ENCODE peak calls at places on chromosomes 5 and 9, in four cellular contexts. T is amniotic stem cell, L is endothelial cell of umbilical vein, Q is left ventricle myocardium superior. P is an unnamed sample.

GRCh38 chr5:71802673-71803072 is 83.6 kb downstream of the CARTPT start:
- DNase-seq in T (no peak), L (no peak), Q (no peak), P (no peak)

GRCh38 chr9:13485068-13485596 is 205.6 kb upstream of the MPDZ start:
- DNase-seq in T (no peak), L (no peak), Q (peak), P (peak)

GRCh38 chr9:35035851-35036701 is 36.3 kb downstream of the VCP start:
- DNase-seq in T (no peak), L (peak), Q (peak), P (peak)

GRCh38 chr9:105389789-105390188 is 58.0 kb upstream of the FSD1L start:
- DNase-seq in T (no peak), L (no peak), Q (no peak), P (no peak)

GRCh38 chr9:116985636-116986414 is 298.7 kb downstream of the TRIM32 start:
- DNase-seq in T (no peak), L (no peak), Q (no peak), P (no peak)

GRCh38 chr5:153498516-153498915 is 8.0 kb downstream of the GRIA1 start:
- DNase-seq in T (no peak), L (no peak), Q (no peak), P (no peak)

GRCh38 chr5:73796164-73797141 is 170.5 kb downstream of the ARHGEF28 start:
- DNase-seq in T (peak), L (peak), Q (peak), P (peak)

GRCh38 chr9:133003071-133003461 is 24.6 kb downstream of the GFI1B start:
- DNase-seq in T (no peak), L (no peak), Q (no peak), P (no peak)

GRCh38 chr9:106356924-106357323 is 506.0 kb upstream of the ZNF462 start:
- DNase-seq in T (no peak), L (no peak), Q (no peak), P (no peak)

GRCh38 chr9:36470891-36471290 is 70.8 kb upstream of the RNF38 start:
- DNase-seq in T (peak), L (peak), Q (peak), P (no peak)

GRCh38 chr5:147417133-147417813 is 92.6 kb downstream of the DPYSL3 start:
- DNase-seq in T (no peak), L (peak), Q (peak), P (no peak)

GRCh38 chr5:73126957-73127356 is 6.6 kb downstream of the TMEM171 start:
- DNase-seq in T (no peak), L (no peak), Q (no peak), P (no peak)

GRCh38 chr9:134063088-134063875 is 4.5 kb downstream of the BRD3 start:
- DNase-seq in T (no peak), L (no peak), Q (no peak), P (no peak)

GRCh38 chr5:33401482-33402390 is 39.0 kb upstream of the TARS1 start:
- DNase-seq in T (no peak), L (peak), Q (no peak), P (no peak)

GRCh38 chr9:33248606-33249005 is 8.6 kb downstream of the SPINK4 start:
- DNase-seq in T (no peak), L (no peak), Q (no peak), P (no peak)

GRCh38 chr5:84255318-84255717 is 129.4 kb downstream of the EDIL3 start:
- DNase-seq in T (no peak), L (peak), Q (no peak), P (no peak)

GRCh38 chr5:127303404-127303803 is 12.8 kb downstream of the MEGF10 start:
- DNase-seq in T (no peak), L (no peak), Q (no peak), P (no peak)

GRCh38 chr5:2024986-2025721 is 142.4 kb upstream of the IRX4 start:
- DNase-seq in T (no peak), L (no peak), Q (no peak), P (no peak)

GRCh38 chr9:93173365-93174150 is 10.4 kb upstream of the WNK2 start:
- DNase-seq in T (no peak), L (no peak), Q (no peak), P (peak)

GRCh38 chr5:105696440-105696839 is 1974.3 kb downstream of the EFNA5 start:
- DNase-seq in T (no peak), L (no peak), Q (no peak), P (no peak)

GRCh38 chr5:35214051-35214450 is 16.2 kb downstream of the PRLR start:
- DNase-seq in T (no peak), L (no peak), Q (no peak), P (no peak)

GRCh38 chr5:171710451-171711024 is 75.1 kb upstream of the SMIM23 start:
- DNase-seq in T (no peak), L (no peak), Q (no peak), P (no peak)

GRCh38 chr5:177499842-177500241 is 2.4 kb upstream of the PDLIM7 start:
- DNase-seq in T (no peak), L (no peak), Q (no peak), P (no peak)

GRCh38 chr5:23994581-23995370 is 487.4 kb downstream of the PRDM9 start:
- DNase-seq in T (no peak), L (no peak), Q (no peak), P (no peak)

GRCh38 chr9:37776328-37776727 is 8.5 kb downstream of the EXOSC3 start:
- DNase-seq in T (no peak), L (no peak), Q (no peak), P (peak)

GRCh38 chr5:73215525-73215890 is 42.5 kb downstream of the TMEM174 start:
- DNase-seq in T (no peak), L (no peak), Q (no peak), P (no peak)

GRCh38 chr9:35844628-35845301 is 15.7 kb downstream of the TMEM8B start:
- DNase-seq in T (peak), L (peak), Q (no peak), P (peak)